ENCODE peak calls at places on chromosomes 2 and 18, in nine cellular contexts. F is breast epithelium; D is CD8-positive, alpha-beta memory T cell; A is cardiac muscle cell; H is lower lobe of right lung; B is fibroblast of mammary gland; C is fibroblast of the aortic adventitia; O is AG04450; S is small intestine. T is an unnamed sample.
A peak's percentile ranks its signal among the peaks of the same experiment; 100 is the strongest.

GRCh38 chr2:9325428-9325827 is 97.9 kb downstream of the ITGB1BP1 start:
- DNase-seq in F (no peak), D (no peak), A (no peak), H (no peak), B (no peak), C (no peak), O (no peak), S (no peak), T (no peak)

GRCh38 chr2:88055049-88055435 is 541 bp downstream of the KRCC1 start:
- DNase-seq in F (no peak), D (no peak), A (no peak), H (no peak), B (peak; percentile 53), C (peak; percentile 52), O (no peak), S (peak; percentile 31), T (peak; percentile 54)

GRCh38 chr2:68742638-68743037 is 8.0 kb downstream of the ARHGAP25 start:
- DNase-seq in F (no peak), D (no peak), A (no peak), H (no peak), B (no peak), C (no peak), O (no peak), S (no peak), T (no peak)

GRCh38 chr2:130823886-130824491 is 12.7 kb upstream of the ARHGEF4 start:
- DNase-seq in F (no peak), D (no peak), A (no peak), H (no peak), B (no peak), C (no peak), O (no peak), S (no peak), T (no peak)

GRCh38 chr2:217822296-217823252 is 180.2 kb downstream of the TNS1 start:
- DNase-seq in F (peak; percentile 89), D (no peak), A (no peak), H (peak; percentile 61), B (no peak), C (peak; percentile 54), O (no peak), S (no peak), T (peak; percentile 21)

GRCh38 chr18:60936101-60936500 is 397.1 kb upstream of the CDH20 start:
- DNase-seq in F (no peak), D (no peak), A (no peak), H (no peak), B (no peak), C (peak; percentile 25), O (no peak), S (no peak), T (no peak)

GRCh38 chr2:46169452-46169851 is 127.8 kb upstream of the EPAS1 start:
- DNase-seq in F (no peak), D (no peak), A (no peak), H (no peak), B (no peak), C (no peak), O (no peak), S (no peak), T (no peak)

GRCh38 chr2:1990724-1991123 is 246.4 kb upstream of the PXDN start:
- DNase-seq in F (no peak), D (no peak), A (no peak), H (no peak), B (no peak), C (no peak), O (no peak), S (peak; percentile 41), T (no peak)

GRCh38 chr2:234495801-234496441 is 960 bp downstream of the ARL4C start:
- DNase-seq in F (peak; percentile 37), D (no peak), A (peak; percentile 35), H (peak; percentile 63), B (no peak), C (peak; percentile 46), O (no peak), S (no peak), T (peak; percentile 33)

GRCh38 chr18:34122724-34123334 is 101.9 kb downstream of the NOL4 start:
- DNase-seq in F (no peak), D (no peak), A (peak; percentile 68), H (no peak), B (peak; percentile 67), C (peak; percentile 58), O (peak; percentile 21), S (peak; percentile 58), T (peak; percentile 85)

GRCh38 chr2:174039551-174040416 is 74.6 kb upstream of the SP3 start:
- DNase-seq in F (peak; percentile 82), D (peak; percentile 77), A (peak; percentile 91), H (peak; percentile 92), B (peak; percentile 97), C (peak; percentile 97), O (peak; percentile 89), S (peak; percentile 85), T (peak; percentile 98)

GRCh38 chr2:168392031-168392430 is 64.0 kb upstream of the CERS6 start:
- DNase-seq in F (no peak), D (no peak), A (no peak), H (no peak), B (peak; percentile 27), C (no peak), O (no peak), S (no peak), T (no peak)

GRCh38 chr2:197852127-197852526 is 47.7 kb downstream of the PLCL1 start:
- DNase-seq in F (no peak), D (no peak), A (no peak), H (no peak), B (no peak), C (no peak), O (no peak), S (no peak), T (no peak)

GRCh38 chr2:239467281-239467955 is 66.6 kb upstream of the HDAC4 start:
- DNase-seq in F (no peak), D (no peak), A (no peak), H (no peak), B (no peak), C (no peak), O (no peak), S (no peak), T (no peak)

GRCh38 chr2:175154670-175155082 is 13.3 kb downstream of the ATF2 start:
- DNase-seq in F (no peak), D (no peak), A (no peak), H (no peak), B (peak; percentile 75), C (peak; percentile 57), O (peak; percentile 71), S (no peak), T (no peak)

GRCh38 chr2:198639580-198639979 is 818.2 kb downstream of the SATB2 start:
- DNase-seq in F (no peak), D (no peak), A (no peak), H (no peak), B (no peak), C (no peak), O (no peak), S (no peak), T (no peak)

GRCh38 chr2:119028327-119029174 is 86.6 kb downstream of the MARCO start:
- DNase-seq in F (no peak), D (no peak), A (peak; percentile 37), H (no peak), B (peak; percentile 42), C (peak; percentile 50), O (peak; percentile 7), S (peak; percentile 32), T (peak; percentile 85)

GRCh38 chr2:80266231-80266630 is 38.3 kb downstream of the LRRTM1 start:
- DNase-seq in F (no peak), D (no peak), A (no peak), H (no peak), B (no peak), C (no peak), O (no peak), S (no peak), T (no peak)

GRCh38 chr2:77513191-77513590 is 9.0 kb downstream of the LRRTM4 start:
- DNase-seq in F (no peak), D (no peak), A (no peak), H (no peak), B (no peak), C (no peak), O (no peak), S (no peak), T (no peak)

GRCh38 chr2:100198461-100199230 is 56.3 kb upstream of the AFF3 start:
- DNase-seq in F (no peak), D (no peak), A (no peak), H (no peak), B (no peak), C (no peak), O (no peak), S (no peak), T (no peak)
- H3K4me3 ChIP-seq in F (no peak overlapping the region), D (no peak overlapping the region), A (no peak overlapping the region), H (no peak overlapping the region), B (no peak overlapping the region), C (no peak overlapping the region), O (no peak overlapping the region), S (no peak overlapping the region), T (no peak overlapping the region)

DNA sequence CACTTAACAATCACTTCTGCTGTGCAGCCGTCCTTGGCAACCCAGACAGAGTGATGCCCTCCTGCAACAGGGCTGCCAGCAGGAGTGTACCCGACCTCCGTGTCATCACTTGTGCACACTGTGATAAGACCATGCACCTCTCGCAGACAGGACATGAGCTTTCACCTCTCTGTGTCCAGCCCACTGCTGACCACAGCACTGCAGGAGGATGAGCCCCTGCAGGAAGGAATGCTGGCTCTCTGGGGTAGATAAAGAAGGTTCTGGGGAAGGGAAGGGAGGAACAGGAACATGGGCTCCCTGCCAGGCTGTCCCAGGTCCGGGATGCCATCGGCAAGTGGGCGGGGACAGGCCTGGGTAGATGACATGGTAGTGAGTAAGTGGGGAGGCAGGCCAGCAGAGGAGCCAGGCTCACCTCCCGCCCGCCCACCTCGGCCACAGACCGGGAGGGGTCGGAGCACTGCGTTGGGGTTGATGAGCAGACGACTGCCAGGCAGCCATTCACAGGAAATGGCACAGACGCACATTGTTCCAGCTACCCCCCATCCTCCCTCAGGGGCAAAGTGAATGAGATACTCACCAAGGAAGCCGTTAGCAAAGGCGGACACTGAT is 18.6 kb upstream of the COL6A3 start:
- DNase-seq in F (no peak), D (peak; percentile 74), A (no peak), H (peak; percentile 45), B (peak; percentile 97), C (peak; percentile 75), O (no peak), S (peak; percentile 14), T (no peak)
- H3K4me3 ChIP-seq in F (no peak overlapping the region), D (peak overlapping the region; percentile 62), A (no peak overlapping the region), H (no peak overlapping the region), B (no peak overlapping the region), C (no peak overlapping the region), O (peak overlapping the region; percentile 7), S (no peak overlapping the region), T (no peak overlapping the region)

GRCh38 chr18:23106575-23106974 is 28.7 kb upstream of the CABLES1 start:
- DNase-seq in F (peak; percentile 48), D (no peak), A (no peak), H (no peak), B (peak; percentile 97), C (peak; percentile 68), O (peak; percentile 63), S (peak; percentile 82), T (no peak)
- H3K4me3 ChIP-seq in F (no peak overlapping the region), D (no peak overlapping the region), A (no peak overlapping the region), H (no peak overlapping the region), B (no peak overlapping the region), C (no peak overlapping the region), O (no peak overlapping the region), S (no peak overlapping the region), T (no peak overlapping the region)

DNA sequence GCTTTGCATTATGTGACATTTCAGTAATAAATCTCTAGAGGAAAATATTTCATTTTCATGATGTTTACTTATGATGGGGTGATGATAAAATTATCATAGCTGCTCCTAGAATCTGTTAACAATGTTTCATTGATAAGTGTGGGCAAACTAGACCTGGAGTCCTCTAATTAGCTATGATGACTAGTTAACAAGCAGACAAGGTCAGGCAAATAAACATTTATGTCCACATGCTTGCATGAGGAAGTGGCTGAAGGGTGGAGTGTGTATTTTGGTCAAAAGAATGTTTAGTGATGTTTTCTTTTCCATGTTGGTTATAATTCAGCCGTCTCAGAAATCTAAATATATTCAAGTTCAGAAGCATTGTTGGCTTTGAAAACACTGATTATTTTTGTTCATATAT is 99.9 kb upstream of the FN1 start:
- DNase-seq in F (no peak), D (no peak), A (no peak), H (no peak), B (peak; percentile 51), C (peak; percentile 43), O (no peak), S (no peak), T (no peak)
- H3K4me3 ChIP-seq in F (no peak overlapping the region), D (no peak overlapping the region), A (no peak overlapping the region), H (no peak overlapping the region), B (no peak overlapping the region), C (no peak overlapping the region), O (no peak overlapping the region), S (no peak overlapping the region), T (no peak overlapping the region)

T was measured in GM23338.